ENCODE peak calls at places on chromosomes 1 and 21, in seven cellular contexts. Q is neural progenitor cell, S is brain microvascular endothelial cell, K is IMR-90, V is AG09309, E is lower leg skin, H is epithelial cell of esophagus. M is an unnamed sample.

GRCh38 chr1:9787702-9788101 is 36.1 kb downstream of the CLSTN1 start:
- DNase-seq in Q (no peak), S (no peak), K (no peak), V (no peak), E (no peak), H (no peak), M (no peak)

GRCh38 chr1:225458222-225458631 is 30.4 kb upstream of the LBR start:
- DNase-seq in Q (no peak), S (peak), K (peak), V (no peak), E (no peak), H (peak), M (no peak)

GRCh38 chr1:60989745-60990718 is 92.3 kb upstream of the NFIA start:
- DNase-seq in Q (no peak), S (peak), K (peak), V (peak), E (no peak), H (peak), M (no peak)

GRCh38 chr1:13583964-13584791 is 546 bp downstream of the PDPN start:
- DNase-seq in Q (peak), S (no peak), K (no peak), V (peak), E (peak), H (peak), M (no peak)

GRCh38 chr1:64487061-64487460 is 17.1 kb downstream of the CACHD1 start:
- DNase-seq in Q (no peak), S (no peak), K (no peak), V (no peak), E (no peak), H (peak), M (no peak)

GRCh38 chr21:34996304-34997081 is 52.6 kb downstream of the RUNX1 start:
- DNase-seq in Q (no peak), S (no peak), K (peak), V (no peak), E (peak), H (no peak), M (no peak)

GRCh38 chr1:179706339-179706941 is 36.7 kb upstream of the FAM163A start:
- DNase-seq in Q (peak), S (peak), K (peak), V (peak), E (peak), H (peak), M (no peak)

GRCh38 chr1:213830371-213830770 is 157.4 kb upstream of the PROX1 start:
- DNase-seq in Q (no peak), S (no peak), K (no peak), V (no peak), E (no peak), H (no peak), M (no peak)

GRCh38 chr1:118902299-118903270 is 85.6 kb downstream of the TBX15 start:
- DNase-seq in Q (no peak), S (peak), K (no peak), V (no peak), E (no peak), H (no peak), M (no peak)

GRCh38 chr21:37374026-37374425 is 7.5 kb downstream of the DYRK1A start:
- DNase-seq in Q (no peak), S (peak), K (peak), V (no peak), E (no peak), H (peak), M (no peak)

GRCh38 chr1:16208270-16208987 is 4.0 kb downstream of the ARHGEF19 start:
- DNase-seq in Q (no peak), S (peak), K (peak), V (no peak), E (no peak), H (peak), M (no peak)

GRCh38 chr1:6975991-6976390 is 190.7 kb downstream of the CAMTA1 start:
- DNase-seq in Q (no peak), S (no peak), K (no peak), V (no peak), E (no peak), H (no peak), M (no peak)

GRCh38 chr1:27366113-27366410 is 699 bp downstream of the MAP3K6 start:
- DNase-seq in Q (peak), S (peak), K (peak), V (no peak), E (peak), H (peak), M (peak)

GRCh38 chr1:161077426-161077825 is 7.7 kb upstream of the ARHGAP30 start:
- DNase-seq in Q (no peak), S (no peak), K (no peak), V (no peak), E (no peak), H (no peak), M (no peak)

GRCh38 chr1:1073743-1074587 is at the start of gene RNF223:
- DNase-seq in Q (no peak), S (no peak), K (no peak), V (no peak), E (no peak), H (peak), M (no peak)

GRCh38 chr1:7046314-7046713 is 261.1 kb downstream of the CAMTA1 start:
- DNase-seq in Q (peak), S (peak), K (peak), V (peak), E (no peak), H (peak), M (no peak)

GRCh38 chr21:32364387-32364786 is 28.4 kb downstream of the URB1 start:
- DNase-seq in Q (peak), S (no peak), K (no peak), V (no peak), E (no peak), H (no peak), M (no peak)

GRCh38 chr1:183699643-183700160 is 46.6 kb upstream of the APOBEC4 start:
- DNase-seq in Q (peak), S (peak), K (peak), V (no peak), E (no peak), H (peak), M (no peak)

GRCh38 chr1:201383647-201384405 is 6.3 kb upstream of the TNNT2 start:
- DNase-seq in Q (no peak), S (peak), K (peak), V (peak), E (no peak), H (peak), M (no peak)

GRCh38 chr1:198676253-198676652 is 37.4 kb downstream of the PTPRC start:
- DNase-seq in Q (no peak), S (no peak), K (no peak), V (no peak), E (no peak), H (no peak), M (no peak)

GRCh38 chr1:157203166-157203565 is 65.0 kb upstream of the ETV3 start:
- DNase-seq in Q (no peak), S (no peak), K (no peak), V (no peak), E (no peak), H (no peak), M (no peak)

GRCh38 chr1:170640581-170640980 is 23.4 kb upstream of the PRRX1 start:
- DNase-seq in Q (no peak), S (no peak), K (peak), V (no peak), E (no peak), H (no peak), M (no peak)

GRCh38 chr1:205824180-205824579 is 11.2 kb upstream of the SLC41A1 start:
- DNase-seq in Q (no peak), S (no peak), K (no peak), V (no peak), E (no peak), H (no peak), M (no peak)

GRCh38 chr1:153293480-153293775 is 19.3 kb downstream of the PGLYRP3 start:
- DNase-seq in Q (no peak), S (no peak), K (no peak), V (no peak), E (no peak), H (peak), M (no peak)

GRCh38 chr1:153292185-153292584 is 20.6 kb downstream of the PGLYRP3 start:
- DNase-seq in Q (no peak), S (no peak), K (no peak), V (no peak), E (peak), H (peak), M (no peak)

GRCh38 chr1:153291514-153291913 is 21.2 kb downstream of the PGLYRP3 start:
- DNase-seq in Q (no peak), S (no peak), K (no peak), V (no peak), E (no peak), H (no peak), M (no peak)

GRCh38 chr1:153292740-153293479 is 19.8 kb downstream of the PGLYRP3 start:
- DNase-seq in Q (no peak), S (no peak), K (no peak), V (no peak), E (no peak), H (no peak), M (no peak)

GRCh38 chr1:153288634-153289275 is 24.0 kb downstream of the PGLYRP3 start:
- DNase-seq in Q (no peak), S (no peak), K (no peak), V (no peak), E (peak), H (peak), M (no peak)
- TF ChIP-seq CTCF in Q (peak), S (peak), K (peak), V (peak), E (no peak), H (peak), M (peak)

GRCh38 chr1:36446261-36446660 is 4.0 kb downstream of the OSCP1 start:
- DNase-seq in Q (peak), S (no peak), K (no peak), V (no peak), E (no peak), H (no peak), M (no peak)
- TF ChIP-seq CTCF in Q (peak), S (peak), K (peak), V (no peak), E (no peak), H (no peak), M (no peak)

GRCh38 chr1:8214501-8215173 is 103.3 kb upstream of the SLC45A1 start:
- DNase-seq in Q (no peak), S (no peak), K (no peak), V (no peak), E (no peak), H (no peak), M (no peak)
- TF ChIP-seq CTCF in Q (no peak), S (peak), K (peak), V (peak), E (no peak), H (no peak), M (no peak)

DNA sequence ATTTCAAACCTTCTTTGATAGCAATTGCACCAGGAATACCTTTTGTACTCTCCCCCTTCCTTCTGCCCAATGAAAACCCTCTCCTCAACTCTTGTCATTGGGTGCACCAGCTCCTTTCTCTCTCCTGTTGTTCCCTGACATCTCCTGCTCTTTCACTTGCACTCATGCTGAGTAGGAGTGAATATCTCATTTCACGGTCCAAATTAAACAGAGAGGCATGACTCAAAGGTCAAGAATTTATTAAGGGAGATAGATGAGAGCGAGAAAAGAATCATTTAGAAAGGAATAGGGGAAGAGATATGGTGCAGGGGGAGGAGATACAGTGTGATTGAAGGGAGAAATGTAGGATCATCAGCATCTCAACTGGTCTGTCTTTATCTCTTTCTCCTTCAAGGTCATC is 22.1 kb downstream of the AIM2 start:
- DNase-seq in Q (no peak), S (no peak), K (peak), V (no peak), E (no peak), H (peak), M (no peak)
- TF ChIP-seq CTCF in Q (no peak), S (no peak), K (no peak), V (no peak), E (no peak), H (no peak), M (no peak)

DNA sequence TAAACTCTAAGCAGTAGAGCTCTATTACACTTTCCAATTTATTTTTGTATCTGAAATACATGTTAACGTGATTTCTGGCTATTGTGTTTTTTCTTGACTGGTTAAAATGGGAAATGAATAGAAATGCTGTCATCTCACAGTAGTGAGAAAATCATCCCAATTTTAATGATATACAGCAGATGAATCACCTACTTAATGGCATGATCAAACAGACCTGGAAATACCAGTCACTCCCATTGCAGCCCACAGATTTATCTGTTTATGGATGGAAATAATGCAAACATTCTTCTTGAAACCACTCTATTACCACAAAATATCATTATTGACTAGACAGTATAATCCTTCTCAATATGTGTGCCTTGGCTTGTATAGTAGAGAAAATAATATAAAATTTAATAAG is 497.8 kb upstream of the ADAMTS5 start:
- DNase-seq in Q (no peak), S (no peak), K (no peak), V (no peak), E (no peak), H (peak), M (no peak)
- TF ChIP-seq CTCF in Q (no peak), S (no peak), K (no peak), V (no peak), E (no peak), H (no peak), M (no peak)

GRCh38 chr1:228735871-228736586 is 750 bp downstream of the RHOU start:
- DNase-seq in Q (peak), S (no peak), K (peak), V (no peak), E (no peak), H (peak), M (peak)
- TF ChIP-seq CTCF in Q (no peak), S (no peak), K (no peak), V (no peak), E (no peak), H (no peak), M (no peak)

GRCh38 chr21:26512664-26513063 is 60.4 kb downstream of the CYYR1 start:
- DNase-seq in Q (no peak), S (no peak), K (no peak), V (no peak), E (no peak), H (no peak), M (no peak)

GRCh38 chr21:26515257-26515656 is 57.8 kb downstream of the CYYR1 start:
- DNase-seq in Q (no peak), S (no peak), K (no peak), V (no peak), E (no peak), H (no peak), M (no peak)

GRCh38 chr21:26519142-26519541 is 53.9 kb downstream of the CYYR1 start:
- DNase-seq in Q (no peak), S (no peak), K (no peak), V (no peak), E (no peak), H (no peak), M (no peak)

DNA sequence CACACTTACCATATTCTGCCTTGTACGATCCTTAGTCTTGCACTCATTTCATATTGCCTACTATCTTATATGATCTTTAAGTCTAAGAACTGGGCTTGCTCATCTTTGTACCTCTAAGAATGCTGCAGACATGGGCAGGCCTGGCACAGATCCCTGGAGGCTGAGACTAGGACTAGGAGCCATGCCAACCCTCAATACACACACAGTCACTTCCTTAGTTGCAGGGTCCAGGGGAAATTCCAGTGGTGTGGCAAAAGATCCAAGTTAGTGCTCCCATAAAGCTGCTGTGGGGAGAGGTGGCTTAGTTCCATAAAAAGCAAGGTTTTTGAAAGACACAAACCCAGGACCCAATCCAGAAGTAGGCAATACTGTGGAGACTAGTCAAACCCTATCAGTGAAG is 59.9 kb downstream of the CYYR1 start:
- DNase-seq in Q (no peak), S (peak), K (no peak), V (peak), E (no peak), H (peak), M (no peak)
- TF ChIP-seq CTCF in Q (no peak), S (no peak), K (no peak), V (no peak), E (no peak), H (no peak), M (no peak)

GRCh38 chr21:38905328-38905727 is 99.6 kb downstream of the ETS2 start:
- DNase-seq in Q (no peak), S (no peak), K (no peak), V (no peak), E (no peak), H (no peak), M (no peak)

GRCh38 chr21:38905751-38906150 is 100.0 kb downstream of the ETS2 start:
- DNase-seq in Q (no peak), S (no peak), K (no peak), V (no peak), E (no peak), H (no peak), M (no peak)

GRCh38 chr21:38902608-38903445 is 97.1 kb downstream of the ETS2 start:
- DNase-seq in Q (no peak), S (no peak), K (no peak), V (no peak), E (no peak), H (peak), M (no peak)

GRCh38 chr21:38900499-38900898 is 94.8 kb downstream of the ETS2 start:
- DNase-seq in Q (no peak), S (no peak), K (no peak), V (no peak), E (no peak), H (no peak), M (no peak)

DNA sequence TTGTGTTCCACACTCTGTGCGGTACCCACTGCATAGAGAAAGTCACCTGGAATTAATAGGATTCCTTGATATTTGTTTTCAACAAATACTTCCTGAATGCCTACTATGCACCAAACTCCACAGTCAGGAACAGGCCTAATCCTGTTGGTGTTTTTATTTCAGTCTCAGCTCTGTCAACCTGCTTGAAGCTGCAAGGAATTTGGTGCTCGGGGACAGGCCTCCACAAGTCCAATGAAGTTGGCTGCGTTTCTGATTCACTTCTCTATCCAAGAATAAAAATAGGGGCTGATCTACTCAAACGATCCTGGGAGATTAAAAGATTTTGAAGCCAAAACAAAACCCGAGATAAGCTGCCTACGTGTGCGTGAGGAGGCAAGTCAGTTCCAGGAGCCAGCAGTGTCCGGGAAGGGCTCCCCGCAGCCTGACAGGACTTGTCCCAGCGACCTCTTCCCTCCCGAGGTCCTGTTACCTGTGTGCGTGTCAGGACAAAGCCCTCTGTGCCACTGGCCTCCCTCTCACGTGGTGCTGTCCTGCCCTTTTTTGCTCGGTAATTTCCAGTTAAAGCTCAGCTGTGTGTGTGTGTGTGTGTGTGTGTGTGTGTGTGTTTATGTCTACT is 98.0 kb downstream of the ETS2 start:
- DNase-seq in Q (peak), S (no peak), K (no peak), V (no peak), E (peak), H (peak), M (no peak)
- TF ChIP-seq CTCF in Q (no peak), S (no peak), K (no peak), V (no peak), E (no peak), H (no peak), M (no peak)

M was measured in natural killer cell.